ENCODE peak calls at places on chromosome 12, in ten cellular contexts. T, Q, K, C, Y, V, M, O, P and Z are unnamed samples.

GRCh38 chr12:9999016-9999415 is at the start of gene CLEC1B:
- DNase-seq in T (no peak), Q (no peak), K (no peak), C (no peak), Y (no peak), V (no peak), M (no peak), O (no peak), P (no peak), Z (no peak)

GRCh38 chr12:63955831-63956685 is 111.6 kb downstream of the SRGAP1 start:
- DNase-seq in T (peak; percentile 25), Q (no peak), K (peak; percentile 75), C (no peak), Y (no peak), V (no peak), M (peak; percentile 82), O (peak; percentile 76), P (no peak), Z (no peak)

GRCh38 chr12:68962855-68963455 is 30.0 kb upstream of the CPM start:
- DNase-seq in T (no peak), Q (no peak), K (no peak), C (no peak), Y (no peak), V (no peak), M (no peak), O (peak; percentile 70), P (no peak), Z (no peak)

GRCh38 chr12:105601158-105601557 is 270.7 kb downstream of the C12orf75 start:
- DNase-seq in T (no peak), Q (no peak), K (no peak), C (no peak), Y (no peak), V (no peak), M (no peak), O (peak; percentile 13), P (no peak), Z (no peak)

GRCh38 chr12:109097435-109098141 is at the start of gene UNG:
- DNase-seq in T (peak; percentile 95), Q (peak; percentile 93), K (peak; percentile 97), C (peak; percentile 95), Y (peak; percentile 64), V (peak; percentile 98), M (peak; percentile 97), O (peak; percentile 91), P (peak; percentile 98), Z (peak; percentile 96)

GRCh38 chr12:109053382-109054123 is 1.2 kb downstream of the USP30 start:
- DNase-seq in T (no peak), Q (no peak), K (no peak), C (no peak), Y (no peak), V (no peak), M (no peak), O (no peak), P (no peak), Z (peak; percentile 64)

GRCh38 chr12:116427200-116427932 is 131.8 kb upstream of the MAP1LC3B2 start:
- DNase-seq in T (no peak), Q (no peak), K (no peak), C (no peak), Y (no peak), V (no peak), M (no peak), O (no peak), P (no peak), Z (no peak)

GRCh38 chr12:117699118-117699517 is 269.7 kb downstream of the KSR2 start:
- DNase-seq in T (no peak), Q (no peak), K (no peak), C (no peak), Y (no peak), V (no peak), M (no peak), O (no peak), P (no peak), Z (no peak)

GRCh38 chr12:47935196-47935595 is 28.2 kb upstream of the TMEM106C start:
- DNase-seq in T (no peak), Q (no peak), K (no peak), C (no peak), Y (no peak), V (no peak), M (no peak), O (peak; percentile 82), P (peak; percentile 83), Z (no peak)

GRCh38 chr12:124231980-124232653 is 62.8 kb upstream of the RFLNA start:
- DNase-seq in T (no peak), Q (no peak), K (no peak), C (no peak), Y (no peak), V (peak; percentile 76), M (no peak), O (no peak), P (no peak), Z (no peak)

GRCh38 chr12:11862794-11863193 is 207.9 kb upstream of the BCL2L14 start:
- DNase-seq in T (no peak), Q (no peak), K (peak; percentile 61), C (no peak), Y (no peak), V (no peak), M (no peak), O (peak; percentile 71), P (no peak), Z (no peak)

GRCh38 chr12:95733156-95733825 is 57.3 kb downstream of the NTN4 start:
- DNase-seq in T (no peak), Q (no peak), K (no peak), C (no peak), Y (no peak), V (no peak), M (no peak), O (peak; percentile 95), P (no peak), Z (no peak)

GRCh38 chr12:9037431-9037830 is 48.1 kb downstream of the KLRG1 start:
- DNase-seq in T (no peak), Q (no peak), K (no peak), C (no peak), Y (no peak), V (no peak), M (no peak), O (no peak), P (no peak), Z (no peak)

GRCh38 chr12:52216807-52217206 is 16.2 kb upstream of the KRT7 start:
- DNase-seq in T (no peak), Q (peak; percentile 16), K (no peak), C (no peak), Y (no peak), V (no peak), M (peak; percentile 26), O (no peak), P (no peak), Z (no peak)

GRCh38 chr12:57896437-57897201 is 44.7 kb upstream of the ATP23 start:
- DNase-seq in T (peak; percentile 63), Q (no peak), K (peak; percentile 85), C (peak; percentile 40), Y (peak; percentile 20), V (peak; percentile 79), M (peak; percentile 84), O (peak; percentile 64), P (peak; percentile 91), Z (peak; percentile 20)
- H3K27ac ChIP-seq in T (peak overlapping the region; percentile 93), Q (no peak overlapping the region), K (peak overlapping the region; percentile 100), C (no peak overlapping the region), Y (peak overlapping the region; percentile 97), V (peak overlapping the region; percentile 94), M (peak overlapping the region; percentile 96), O (peak overlapping the region; percentile 96), P (peak overlapping the region; percentile 100), Z (peak overlapping the region; percentile 82)

DNA sequence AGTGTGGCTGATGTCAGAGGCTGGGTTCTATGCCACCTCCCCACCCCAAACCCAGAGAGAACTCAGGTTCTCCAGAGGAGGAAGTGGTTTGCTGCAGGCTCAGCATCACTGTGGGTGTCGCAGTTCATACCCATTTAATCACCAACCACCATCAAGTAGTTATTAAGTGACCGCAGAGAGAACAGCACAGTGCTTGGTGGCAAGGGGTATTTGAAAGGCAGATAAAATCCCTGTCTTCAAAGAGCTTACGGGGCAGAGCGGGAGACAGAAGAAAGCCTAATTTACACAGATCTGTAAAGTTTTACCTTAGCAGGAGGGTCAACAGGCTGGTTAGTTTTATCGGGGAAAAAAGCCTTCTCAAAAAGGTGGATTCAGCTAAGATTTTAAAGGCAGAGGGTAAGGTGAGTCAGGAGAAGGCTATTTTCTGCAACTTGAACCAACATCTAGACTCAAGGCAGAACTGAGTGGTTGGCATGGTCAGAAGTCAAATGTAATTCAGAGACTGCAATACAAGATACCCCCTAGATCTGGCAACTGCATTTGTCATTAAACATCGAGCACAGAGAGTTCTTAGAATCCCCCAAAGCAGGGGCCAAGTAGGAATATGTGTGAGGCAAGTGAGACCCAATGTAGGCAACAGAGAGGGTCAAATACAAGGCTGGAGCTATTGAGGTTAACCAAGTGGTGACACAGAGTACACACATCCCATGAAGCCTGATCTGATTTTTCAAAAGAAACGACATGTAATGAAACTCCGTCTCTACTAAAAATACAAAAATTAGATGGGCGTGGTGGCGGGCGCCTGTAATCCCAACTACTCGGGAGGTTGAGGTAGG is 13.2 kb downstream of the PXN start:
- DNase-seq in T (no peak), Q (no peak), K (no peak), C (no peak), Y (no peak), V (no peak), M (no peak), O (no peak), P (no peak), Z (peak; percentile 88)
- H3K4me1 ChIP-seq in T (no peaks in the 10 kb centered on the region), Q (peaks cover 80% of the 10 kb centered on the region), K (peaks cover 26% of the 10 kb centered on the region), C (peaks cover 14% of the 10 kb centered on the region), Y (peaks cover 96% of the 10 kb centered on the region), V (peaks cover 40% of the 10 kb centered on the region), M (no peaks in the 10 kb centered on the region), O (peaks cover 36% of the 10 kb centered on the region), P (peaks cover 14% of the 10 kb centered on the region), Z (peaks cover 99% of the 10 kb centered on the region)

GRCh38 chr12:125346361-125346760 is 281.1 kb downstream of the AACS start:
- DNase-seq in T (no peak), Q (no peak), K (no peak), C (no peak), Y (no peak), V (no peak), M (no peak), O (no peak), P (no peak), Z (no peak)
- H3K27me3 ChIP-seq in T (no peaks in the 10 kb centered on the region), Q (peaks cover 7% of the 10 kb centered on the region), K (no peaks in the 10 kb centered on the region), C (peaks cover 3% of the 10 kb centered on the region), Y (peaks cover 14% of the 10 kb centered on the region), V (no peaks in the 10 kb centered on the region), M (peaks cover 5% of the 10 kb centered on the region), O (no peaks in the 10 kb centered on the region), P (no peaks in the 10 kb centered on the region), Z (no peaks in the 10 kb centered on the region)

DNA sequence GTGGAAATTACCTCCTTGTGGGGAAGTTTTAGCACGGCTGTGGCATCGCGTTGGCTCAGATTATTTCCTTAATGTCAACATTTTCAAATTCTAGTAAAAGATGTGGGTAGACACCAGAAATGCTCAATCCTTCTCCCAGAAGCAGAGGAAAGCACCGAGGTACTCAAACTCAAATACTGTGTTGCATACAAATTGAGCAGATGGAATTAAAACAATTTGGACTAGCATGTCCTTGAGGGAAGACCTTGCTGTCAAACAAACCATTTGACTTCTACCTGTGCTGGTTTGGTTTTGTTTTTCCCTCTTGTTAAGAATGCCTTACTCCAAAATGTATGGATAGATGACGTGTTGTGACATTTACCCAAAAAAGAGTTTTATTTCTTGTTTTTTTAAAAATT is 136.4 kb downstream of the CNTN1 start:
- DNase-seq in T (no peak), Q (no peak), K (no peak), C (no peak), Y (no peak), V (no peak), M (no peak), O (no peak), P (no peak), Z (no peak)
- H3K27ac ChIP-seq in T (no peak overlapping the region), Q (no peak overlapping the region), K (no peak overlapping the region), C (no peak overlapping the region), Y (no peak overlapping the region), V (no peak overlapping the region), M (no peak overlapping the region), O (no peak overlapping the region), P (no peak overlapping the region), Z (no peak overlapping the region)

GRCh38 chr12:45988259-45988658 is 2.1 kb downstream of the SCAF11 start:
- DNase-seq in T (no peak), Q (no peak), K (no peak), C (no peak), Y (no peak), V (no peak), M (no peak), O (peak; percentile 82), P (no peak), Z (no peak)
- H3K4me1 ChIP-seq in T (no peaks in the 10 kb centered on the region), Q (peaks cover 15% of the 10 kb centered on the region), K (peaks cover 4% of the 10 kb centered on the region), C (peaks cover 4% of the 10 kb centered on the region), Y (peaks cover 27% of the 10 kb centered on the region), V (peaks cover 23% of the 10 kb centered on the region), M (no peaks in the 10 kb centered on the region), O (peaks cover 3% of the 10 kb centered on the region), P (peaks cover 11% of the 10 kb centered on the region), Z (peaks cover 62% of the 10 kb centered on the region)